ENCODE peak calls at places on chromosome 14, in eight cellular contexts. One of them, this sample, is unnamed.
A peak's percentile ranks its signal among the peaks of the same experiment; 100 is the strongest.

GRCh38 chr14:66074546-66074945 is 411.6 kb upstream of the CCDC196 start:
- DNase-seq in COR-L47: no peak
- DNase-seq in neuronal stem cell: peak; percentile 11
- DNase-seq in stimulated activated CD8-positive, alpha-beta memory T cell treated with anti-CD3 and anti-CD28 coated beads, Interleukin-15, amount 100 ng/mL, for 1 hour: no peak
- DNase-seq in astrocyte of the spinal cord: no peak
- DNase-seq in C1 segment of cervical spinal cord: no peak
- DNase-seq in H1: no peak
- DNase-seq in PC-9: no peak
- DNase-seq in this sample: no peak

GRCh38 chr14:77076118-77076631 is 21.9 kb upstream of the CIPC start:
- DNase-seq in COR-L47: no peak
- DNase-seq in neuronal stem cell: peak; percentile 37
- DNase-seq in stimulated activated CD8-positive, alpha-beta memory T cell treated with anti-CD3 and anti-CD28 coated beads, Interleukin-15, amount 100 ng/mL, for 1 hour: no peak
- DNase-seq in astrocyte of the spinal cord: no peak
- DNase-seq in C1 segment of cervical spinal cord: no peak
- DNase-seq in H1: no peak
- DNase-seq in PC-9: no peak
- DNase-seq in this sample: peak; percentile 89

GRCh38 chr14:101322223-101322622 is 239.1 kb upstream of the DIO3 start:
- DNase-seq in COR-L47: no peak
- DNase-seq in neuronal stem cell: no peak
- DNase-seq in stimulated activated CD8-positive, alpha-beta memory T cell treated with anti-CD3 and anti-CD28 coated beads, Interleukin-15, amount 100 ng/mL, for 1 hour: no peak
- DNase-seq in astrocyte of the spinal cord: no peak
- DNase-seq in C1 segment of cervical spinal cord: no peak
- DNase-seq in H1: peak; percentile 28
- DNase-seq in PC-9: no peak
- DNase-seq in this sample: no peak

GRCh38 chr14:56738020-56738419 is 72.3 kb downstream of the OTX2 start:
- DNase-seq in COR-L47: no peak
- DNase-seq in neuronal stem cell: no peak
- DNase-seq in stimulated activated CD8-positive, alpha-beta memory T cell treated with anti-CD3 and anti-CD28 coated beads, Interleukin-15, amount 100 ng/mL, for 1 hour: no peak
- DNase-seq in astrocyte of the spinal cord: no peak
- DNase-seq in C1 segment of cervical spinal cord: no peak
- DNase-seq in H1: peak; percentile 16
- DNase-seq in PC-9: no peak
- DNase-seq in this sample: no peak

GRCh38 chr14:38971258-38971921 is 131.6 kb downstream of the SEC23A start:
- DNase-seq in COR-L47: no peak
- DNase-seq in neuronal stem cell: no peak
- DNase-seq in stimulated activated CD8-positive, alpha-beta memory T cell treated with anti-CD3 and anti-CD28 coated beads, Interleukin-15, amount 100 ng/mL, for 1 hour: no peak
- DNase-seq in astrocyte of the spinal cord: no peak
- DNase-seq in C1 segment of cervical spinal cord: no peak
- DNase-seq in H1: no peak
- DNase-seq in PC-9: no peak
- DNase-seq in this sample: no peak

GRCh38 chr14:90818715-90819114 is 2.5 kb upstream of the TTC7B start:
- DNase-seq in COR-L47: no peak
- DNase-seq in neuronal stem cell: no peak
- DNase-seq in stimulated activated CD8-positive, alpha-beta memory T cell treated with anti-CD3 and anti-CD28 coated beads, Interleukin-15, amount 100 ng/mL, for 1 hour: no peak
- DNase-seq in astrocyte of the spinal cord: no peak
- DNase-seq in C1 segment of cervical spinal cord: no peak
- DNase-seq in H1: no peak
- DNase-seq in PC-9: no peak
- DNase-seq in this sample: no peak

GRCh38 chr14:21997300-21997699 is 323.7 kb upstream of the OR4E1 start:
- DNase-seq in COR-L47: no peak
- DNase-seq in neuronal stem cell: peak; percentile 43
- DNase-seq in stimulated activated CD8-positive, alpha-beta memory T cell treated with anti-CD3 and anti-CD28 coated beads, Interleukin-15, amount 100 ng/mL, for 1 hour: no peak
- DNase-seq in astrocyte of the spinal cord: no peak
- DNase-seq in C1 segment of cervical spinal cord: no peak
- DNase-seq in H1: no peak
- DNase-seq in PC-9: no peak
- DNase-seq in this sample: peak; percentile 2

GRCh38 chr14:24335461-24336146 is 733 bp upstream of the ADCY4 start:
- DNase-seq in COR-L47: no peak
- DNase-seq in neuronal stem cell: no peak
- DNase-seq in stimulated activated CD8-positive, alpha-beta memory T cell treated with anti-CD3 and anti-CD28 coated beads, Interleukin-15, amount 100 ng/mL, for 1 hour: no peak
- DNase-seq in astrocyte of the spinal cord: no peak
- DNase-seq in C1 segment of cervical spinal cord: no peak
- DNase-seq in H1: no peak
- DNase-seq in PC-9: no peak
- DNase-seq in this sample: no peak

GRCh38 chr14:68508581-68508980 is 284.3 kb downstream of the ZFP36L1 start:
- DNase-seq in COR-L47: no peak
- DNase-seq in neuronal stem cell: no peak
- DNase-seq in stimulated activated CD8-positive, alpha-beta memory T cell treated with anti-CD3 and anti-CD28 coated beads, Interleukin-15, amount 100 ng/mL, for 1 hour: no peak
- DNase-seq in astrocyte of the spinal cord: no peak
- DNase-seq in C1 segment of cervical spinal cord: no peak
- DNase-seq in H1: peak; percentile 26
- DNase-seq in PC-9: no peak
- DNase-seq in this sample: no peak

GRCh38 chr14:64719601-64720000 is 15.4 kb downstream of the PLEKHG3 start:
- DNase-seq in COR-L47: no peak
- DNase-seq in neuronal stem cell: no peak
- DNase-seq in stimulated activated CD8-positive, alpha-beta memory T cell treated with anti-CD3 and anti-CD28 coated beads, Interleukin-15, amount 100 ng/mL, for 1 hour: no peak
- DNase-seq in astrocyte of the spinal cord: no peak
- DNase-seq in C1 segment of cervical spinal cord: no peak
- DNase-seq in H1: no peak
- DNase-seq in PC-9: no peak
- DNase-seq in this sample: peak; percentile 1

GRCh38 chr14:35254736-35255135 is 37.4 kb upstream of the PSMA6 start:
- DNase-seq in COR-L47: no peak
- DNase-seq in neuronal stem cell: no peak
- DNase-seq in stimulated activated CD8-positive, alpha-beta memory T cell treated with anti-CD3 and anti-CD28 coated beads, Interleukin-15, amount 100 ng/mL, for 1 hour: no peak
- DNase-seq in astrocyte of the spinal cord: no peak
- DNase-seq in C1 segment of cervical spinal cord: no peak
- DNase-seq in H1: no peak
- DNase-seq in PC-9: no peak
- DNase-seq in this sample: no peak

GRCh38 chr14:36430662-36431084 is 89.4 kb downstream of the NKX2-1 start:
- DNase-seq in COR-L47: no peak
- DNase-seq in neuronal stem cell: no peak
- DNase-seq in stimulated activated CD8-positive, alpha-beta memory T cell treated with anti-CD3 and anti-CD28 coated beads, Interleukin-15, amount 100 ng/mL, for 1 hour: no peak
- DNase-seq in astrocyte of the spinal cord: no peak
- DNase-seq in C1 segment of cervical spinal cord: no peak
- DNase-seq in H1: no peak
- DNase-seq in PC-9: no peak
- DNase-seq in this sample: no peak

GRCh38 chr14:105165134-105165704 is 3.4 kb downstream of the JAG2 start:
- DNase-seq in COR-L47: peak; percentile 89
- DNase-seq in neuronal stem cell: no peak
- DNase-seq in stimulated activated CD8-positive, alpha-beta memory T cell treated with anti-CD3 and anti-CD28 coated beads, Interleukin-15, amount 100 ng/mL, for 1 hour: no peak
- DNase-seq in astrocyte of the spinal cord: no peak
- DNase-seq in C1 segment of cervical spinal cord: no peak
- DNase-seq in H1: no peak
- DNase-seq in PC-9: peak; percentile 58
- DNase-seq in this sample: no peak

This sample was measured in mesenchymal stem cell.